ENCODE peak calls at places on chromosome 13, in six cellular contexts. One of them, this sample, is unnamed.

GRCh38 chr13:66402546-66402945 is 827.6 kb downstream of the PCDH9 start:
- DNase-seq in tibial nerve: no peak
- DNase-seq in A172: no peak
- DNase-seq in cardiac fibroblast: no peak
- DNase-seq in NAMALWA: no peak
- DNase-seq in astrocyte: no peak
- DNase-seq in this sample: no peak

GRCh38 chr13:77384999-77385398 is 58.1 kb upstream of the MYCBP2 start:
- DNase-seq in tibial nerve: no peak
- DNase-seq in A172: no peak
- DNase-seq in cardiac fibroblast: no peak
- DNase-seq in NAMALWA: no peak
- DNase-seq in astrocyte: peak; percentile 54
- DNase-seq in this sample: no peak

GRCh38 chr13:98039261-98039660 is 85.8 kb downstream of the IPO5 start:
- DNase-seq in tibial nerve: no peak
- DNase-seq in A172: no peak
- DNase-seq in cardiac fibroblast: no peak
- DNase-seq in NAMALWA: no peak
- DNase-seq in astrocyte: no peak
- DNase-seq in this sample: no peak

GRCh38 chr13:27283906-27284523 is 13.4 kb downstream of the RASL11A start:
- DNase-seq in tibial nerve: no peak
- DNase-seq in A172: peak; percentile 13
- DNase-seq in cardiac fibroblast: peak; percentile 49
- DNase-seq in NAMALWA: peak; percentile 34
- DNase-seq in astrocyte: no peak
- DNase-seq in this sample: peak; percentile 26

GRCh38 chr13:50410921-50411712 is 395.9 kb downstream of the KCNRG start:
- DNase-seq in tibial nerve: no peak
- DNase-seq in A172: peak; percentile 88
- DNase-seq in cardiac fibroblast: peak; percentile 82
- DNase-seq in NAMALWA: no peak
- DNase-seq in astrocyte: peak; percentile 90
- DNase-seq in this sample: peak; percentile 94

GRCh38 chr13:102693781-102694180 is 1.1 kb downstream of the METTL21C start:
- DNase-seq in tibial nerve: no peak
- DNase-seq in A172: peak; percentile 26
- DNase-seq in cardiac fibroblast: peak; percentile 14
- DNase-seq in NAMALWA: no peak
- DNase-seq in astrocyte: peak; percentile 33
- DNase-seq in this sample: peak; percentile 25

GRCh38 chr13:33931397-33931987 is 113.5 kb downstream of the RFC3 start:
- DNase-seq in tibial nerve: no peak
- DNase-seq in A172: peak; percentile 61
- DNase-seq in cardiac fibroblast: peak; percentile 65
- DNase-seq in NAMALWA: peak; percentile 82
- DNase-seq in astrocyte: peak; percentile 34
- DNase-seq in this sample: peak; percentile 39

GRCh38 chr13:49836516-49836915 is 44.0 kb upstream of the KPNA3 start:
- DNase-seq in tibial nerve: no peak
- DNase-seq in A172: no peak
- DNase-seq in cardiac fibroblast: no peak
- DNase-seq in NAMALWA: no peak
- DNase-seq in astrocyte: no peak
- DNase-seq in this sample: no peak

GRCh38 chr13:40132249-40132648 is 476.8 kb downstream of the COG6 start:
- DNase-seq in tibial nerve: no peak
- DNase-seq in A172: no peak
- DNase-seq in cardiac fibroblast: no peak
- DNase-seq in NAMALWA: no peak
- DNase-seq in astrocyte: no peak
- DNase-seq in this sample: no peak

GRCh38 chr13:46530084-46530935 is 22.7 kb upstream of the LRCH1 start:
- DNase-seq in tibial nerve: no peak
- DNase-seq in A172: peak; percentile 29
- DNase-seq in cardiac fibroblast: peak; percentile 33
- DNase-seq in NAMALWA: no peak
- DNase-seq in astrocyte: peak; percentile 59
- DNase-seq in this sample: no peak

GRCh38 chr13:106471957-106472543 is 63.4 kb downstream of the EFNB2 start:
- DNase-seq in tibial nerve: no peak
- DNase-seq in A172: peak; percentile 98
- DNase-seq in cardiac fibroblast: peak; percentile 75
- DNase-seq in NAMALWA: no peak
- DNase-seq in astrocyte: peak; percentile 93
- DNase-seq in this sample: peak; percentile 77

GRCh38 chr13:113528101-113528797 is 37.7 kb upstream of the DCUN1D2 start:
- DNase-seq in tibial nerve: no peak
- DNase-seq in A172: no peak
- DNase-seq in cardiac fibroblast: no peak
- DNase-seq in NAMALWA: no peak
- DNase-seq in astrocyte: no peak
- DNase-seq in this sample: no peak

GRCh38 chr13:106550570-106551135 is 15.2 kb upstream of the EFNB2 start:
- DNase-seq in tibial nerve: no peak
- DNase-seq in A172: no peak
- DNase-seq in cardiac fibroblast: no peak
- DNase-seq in NAMALWA: no peak
- DNase-seq in astrocyte: no peak
- DNase-seq in this sample: no peak

GRCh38 chr13:99027260-99027659 is 49.4 kb upstream of the DOCK9 start:
- DNase-seq in tibial nerve: no peak
- DNase-seq in A172: peak; percentile 63
- DNase-seq in cardiac fibroblast: no peak
- DNase-seq in NAMALWA: no peak
- DNase-seq in astrocyte: peak; percentile 86
- DNase-seq in this sample: no peak

GRCh38 chr13:99085139-99085845 is 107.4 kb upstream of the DOCK9 start:
- DNase-seq in tibial nerve: no peak
- DNase-seq in A172: no peak
- DNase-seq in cardiac fibroblast: no peak
- DNase-seq in NAMALWA: peak; percentile 43
- DNase-seq in astrocyte: no peak
- DNase-seq in this sample: peak; percentile 34

This sample was measured in endothelial cell of umbilical vein.